ENCODE peak calls at places on chromosomes 13 and 19, in ten cellular contexts. G is SK-MEL-5, A is glomerular endothelial cell, M is smooth muscle cell of the brain vasculature, D is WTC11, J is astrocyte of the spinal cord, W is Daoy, K is fibroblast of mammary gland, N is brain microvascular endothelial cell, P is posterior vena cava. H is an unnamed sample.

GRCh38 chr19:3398114-3398899 is 31.9 kb downstream of the NFIC start:
- DNase-seq in G (no peak), A (no peak), M (no peak), D (peak), J (peak), W (no peak), K (no peak), N (no peak), P (peak), H (no peak)

GRCh38 chr19:44847144-44848035 is 1.3 kb downstream of the NECTIN2 start:
- DNase-seq in G (no peak), A (no peak), M (no peak), D (peak), J (peak), W (peak), K (peak), N (peak), P (peak), H (peak)

GRCh38 chr19:49331616-49332055 is 3.6 kb upstream of the CD37 start:
- DNase-seq in G (peak), A (no peak), M (no peak), D (peak), J (peak), W (peak), K (peak), N (peak), P (peak), H (peak)

GRCh38 chr13:91058066-91058465 is 289.4 kb upstream of the MIR17HG start:
- DNase-seq in G (no peak), A (no peak), M (no peak), D (peak), J (peak), W (no peak), K (no peak), N (peak), P (no peak), H (no peak)

GRCh38 chr13:36244990-36245389 is 30.6 kb upstream of the SOHLH2 start:
- DNase-seq in G (no peak), A (no peak), M (no peak), D (no peak), J (no peak), W (no peak), K (no peak), N (no peak), P (no peak), H (no peak)

GRCh38 chr19:42402376-42403116 is 12.4 kb upstream of the CNFN start:
- DNase-seq in G (no peak), A (no peak), M (no peak), D (no peak), J (no peak), W (no peak), K (no peak), N (no peak), P (no peak), H (no peak)

GRCh38 chr13:110713981-110714797 is 689 bp downstream of the ING1 start:
- DNase-seq in G (peak), A (no peak), M (no peak), D (peak), J (peak), W (peak), K (peak), N (peak), P (peak), H (peak)

GRCh38 chr13:112443191-112444000 is 67.2 kb downstream of the SPACA7 start:
- DNase-seq in G (peak), A (no peak), M (no peak), D (peak), J (no peak), W (peak), K (no peak), N (no peak), P (no peak), H (no peak)

GRCh38 chr13:98225036-98225940 is 48.2 kb upstream of the RNF113B start:
- DNase-seq in G (no peak), A (no peak), M (no peak), D (no peak), J (no peak), W (no peak), K (no peak), N (no peak), P (no peak), H (no peak)

GRCh38 chr13:20799726-20800416 is 26.1 kb upstream of the EEF1AKMT1 start:
- DNase-seq in G (no peak), A (no peak), M (no peak), D (no peak), J (no peak), W (no peak), K (peak), N (no peak), P (no peak), H (no peak)